ENCODE peak calls at places on chromosomes 6 and 20, in four cellular contexts. X is colonic mucosa; U is CD8-positive, alpha-beta T cell; P is fibroblast of pulmonary artery. M is an unnamed sample.

GRCh38 chr6:52306972-52307849 is 22.7 kb upstream of the MCM3 start:
- DNase-seq in X (no peak), U (no peak), P (no peak), M (no peak)

GRCh38 chr6:148999921-149000589 is 253.2 kb downstream of the UST start:
- DNase-seq in X (peak; percentile 32), U (no peak), P (peak; percentile 88), M (peak; percentile 25)

GRCh38 chr20:36472656-36473071 is 68.7 kb upstream of the MYL9 start:
- DNase-seq in X (peak; percentile 88), U (no peak), P (no peak), M (no peak)

GRCh38 chr20:25076201-25076600 is 5.7 kb downstream of the VSX1 start:
- DNase-seq in X (no peak), U (no peak), P (no peak), M (no peak)

GRCh38 chr20:58086763-58087566 is 141.5 kb downstream of the ANKRD60 start:
- DNase-seq in X (peak; percentile 52), U (no peak), P (peak; percentile 60), M (no peak)

GRCh38 chr6:33014841-33015634 is 5.6 kb upstream of the HLA-DOA start:
- DNase-seq in X (peak; percentile 68), U (no peak), P (peak; percentile 92), M (peak; percentile 68)

GRCh38 chr20:24994470-24995368 is 2.2 kb upstream of the APMAP start:
- DNase-seq in X (peak; percentile 88), U (peak; percentile 78), P (peak; percentile 83), M (peak; percentile 47)

GRCh38 chr20:48824830-48825550 is 2.8 kb downstream of the PREX1 start:
- DNase-seq in X (no peak), U (no peak), P (no peak), M (no peak)

GRCh38 chr20:57071283-57071701 is 195.1 kb downstream of the BMP7 start:
- DNase-seq in X (no peak), U (no peak), P (no peak), M (no peak)

GRCh38 chr20:40156600-40157307 is 532.3 kb downstream of the MAFB start:
- DNase-seq in X (no peak), U (no peak), P (no peak), M (no peak)

GRCh38 chr6:13807691-13808090 is 6.7 kb downstream of the MCUR1 start:
- DNase-seq in X (no peak), U (no peak), P (peak; percentile 22), M (no peak)

GRCh38 chr20:35757098-35757705 is 14.6 kb upstream of the PHF20 start:
- DNase-seq in X (no peak), U (no peak), P (no peak), M (no peak)

GRCh38 chr6:38836585-38836984 is 121.5 kb downstream of the DNAH8 start:
- DNase-seq in X (no peak), U (no peak), P (no peak), M (no peak)

GRCh38 chr6:16238658-16239089 is 287 bp downstream of the GMPR start:
- DNase-seq in X (no peak), U (no peak), P (no peak), M (no peak)

GRCh38 chr6:1619106-1619665 is 9.5 kb downstream of the FOXC1 start:
- DNase-seq in X (no peak), U (no peak), P (no peak), M (no peak)

GRCh38 chr6:84411060-84411629 is 183.7 kb upstream of the CEP162 start:
- DNase-seq in X (no peak), U (no peak), P (peak; percentile 83), M (no peak)

GRCh38 chr6:137070303-137070702 is 25.5 kb upstream of the IL20RA start:
- DNase-seq in X (no peak), U (no peak), P (no peak), M (no peak)

GRCh38 chr6:105894556-105894955 is 191.6 kb upstream of the PRDM1 start:
- DNase-seq in X (no peak), U (no peak), P (no peak), M (no peak)

GRCh38 chr6:6320901-6321300 is 439 bp upstream of the F13A1 start:
- DNase-seq in X (no peak), U (no peak), P (no peak), M (no peak)

GRCh38 chr20:58579069-58579818 is 64.0 kb upstream of the APCDD1L start:
- DNase-seq in X (no peak), U (no peak), P (no peak), M (no peak)

DNA sequence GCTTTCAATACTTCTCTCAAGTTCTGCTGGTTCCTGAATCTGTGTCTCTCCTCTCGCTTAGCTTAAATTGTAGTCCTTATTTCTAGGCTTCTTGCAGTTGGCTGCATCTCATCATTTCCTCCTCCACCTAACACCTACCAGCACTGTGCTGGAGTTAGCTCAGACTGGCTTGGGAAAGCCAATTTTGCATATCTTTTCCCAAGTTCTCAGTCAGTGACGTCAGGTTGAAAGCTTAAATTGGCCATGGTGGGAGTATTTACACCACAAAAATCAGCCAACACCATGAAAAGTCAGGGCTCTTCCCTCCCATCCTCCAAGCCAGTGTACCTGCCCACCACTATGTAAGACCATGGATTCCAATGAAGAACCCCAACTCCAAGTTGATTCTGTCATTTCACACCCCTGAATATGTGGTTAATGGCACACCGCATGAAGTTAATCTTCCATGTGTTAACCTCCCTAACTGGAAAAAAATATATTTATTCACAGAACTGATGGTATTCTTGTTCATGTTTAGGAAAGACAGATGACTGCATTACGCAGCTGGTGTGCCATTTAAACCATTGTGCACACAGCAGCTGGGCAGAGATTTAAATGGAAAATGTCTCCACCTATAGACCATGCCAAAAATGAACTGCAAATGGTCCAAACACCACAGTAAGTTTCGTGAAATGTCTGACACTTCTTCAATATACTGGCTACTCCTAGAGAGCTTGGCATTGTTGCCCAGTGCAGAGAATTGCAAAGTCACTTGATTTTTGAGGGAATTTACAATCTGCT is 274.1 kb upstream of the MAP3K7 start:
- DNase-seq in X (no peak), U (no peak), P (peak; percentile 1), M (no peak)
- TF ChIP-seq CTCF in X (no peak), U (no peak), P (no peak), M (no peak)

GRCh38 chr6:40417031-40417430 is 170.1 kb downstream of the LRFN2 start:
- DNase-seq in X (no peak), U (no peak), P (no peak), M (no peak)

GRCh38 chr6:40425192-40425919 is 161.8 kb downstream of the LRFN2 start:
- DNase-seq in X (no peak), U (no peak), P (no peak), M (no peak)

GRCh38 chr6:40414617-40415016 is 172.5 kb downstream of the LRFN2 start:
- DNase-seq in X (no peak), U (no peak), P (no peak), M (no peak)

GRCh38 chr6:40419377-40419776 is 167.8 kb downstream of the LRFN2 start:
- DNase-seq in X (no peak), U (no peak), P (peak; percentile 3), M (no peak)

DNA sequence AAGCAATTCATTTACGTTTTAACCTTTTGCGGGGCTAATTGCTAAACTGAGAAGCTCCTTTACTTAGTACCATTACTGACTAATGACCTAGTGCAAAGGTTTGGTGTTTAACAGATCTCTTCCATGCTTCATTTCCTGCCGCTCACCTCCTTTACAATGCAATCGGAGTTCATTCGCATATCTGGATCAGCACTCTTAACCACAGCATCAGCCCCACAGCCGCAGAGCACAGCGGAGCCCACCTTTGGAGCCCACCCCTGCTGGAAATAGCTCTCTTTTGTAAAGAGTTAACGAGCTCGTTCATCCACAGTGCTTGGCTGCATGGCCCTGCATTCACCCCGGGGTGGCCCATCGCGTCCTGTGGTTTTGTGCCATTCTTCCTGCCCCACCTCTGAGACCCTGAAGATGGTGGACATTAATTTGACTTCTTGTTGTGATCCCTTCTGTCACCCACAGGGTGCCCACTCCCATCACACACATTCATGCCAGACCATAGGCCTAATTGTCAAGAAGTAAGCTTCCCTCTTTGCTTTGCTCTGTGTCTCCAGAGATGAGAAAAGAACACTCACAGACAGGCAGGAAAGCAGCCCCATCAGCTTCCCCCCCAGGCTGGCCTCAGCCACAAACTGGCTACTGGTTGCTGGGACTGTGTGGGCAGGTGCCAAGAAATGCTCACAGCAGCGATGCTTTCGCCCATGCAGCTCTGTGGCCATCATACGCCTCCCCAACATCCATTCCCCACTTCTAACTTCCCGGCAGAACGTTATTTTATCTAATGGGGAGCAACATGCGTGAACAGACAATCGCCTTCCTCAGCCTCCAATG is 167.1 kb downstream of the LRFN2 start:
- DNase-seq in X (no peak), U (no peak), P (no peak), M (no peak)
- TF ChIP-seq CTCF in X (no peak), U (no peak), P (no peak), M (no peak)

DNA sequence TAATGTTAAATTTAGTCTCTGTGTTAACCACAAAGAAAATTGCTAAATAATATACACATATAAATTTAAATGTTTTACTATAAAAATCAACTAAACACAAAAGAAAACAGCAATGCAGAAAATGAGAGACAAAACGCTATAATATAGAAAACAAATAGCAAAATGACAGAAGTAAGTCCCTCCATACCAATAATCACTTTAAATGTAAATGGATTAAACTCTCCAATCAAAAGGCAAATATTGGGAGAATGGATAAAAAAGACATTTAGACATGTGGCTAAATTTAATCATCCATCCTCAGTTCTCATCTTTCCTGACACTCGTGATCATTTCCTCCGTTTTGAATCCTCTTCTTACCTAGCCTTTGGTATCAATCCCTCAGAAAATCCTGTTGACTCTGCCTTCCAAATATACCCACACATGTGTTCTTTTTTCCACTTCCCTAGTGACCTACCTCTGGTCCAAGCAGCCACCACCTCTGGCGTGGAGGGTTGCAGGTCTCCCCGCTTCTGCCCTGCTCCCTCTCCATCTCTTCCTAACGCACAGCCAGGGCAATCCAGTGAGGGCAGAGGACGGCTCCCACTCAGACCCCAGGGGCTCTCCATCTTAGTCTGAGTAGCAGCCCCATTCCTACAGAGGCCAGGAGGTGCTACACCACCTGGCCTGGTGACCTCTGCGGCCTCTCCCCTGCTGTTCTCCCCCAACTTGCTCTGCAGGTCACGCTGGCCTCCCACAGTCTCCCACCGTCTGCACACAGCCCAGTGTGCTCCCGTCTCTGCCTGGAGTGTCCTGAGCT is 149.2 kb downstream of the RNASET2 start:
- DNase-seq in X (no peak), U (no peak), P (no peak), M (no peak)
- TF ChIP-seq CTCF in X (no peak), U (no peak), P (no peak), M (no peak)

GRCh38 chr20:32059189-32059588 is 7.1 kb downstream of the HCK start:
- DNase-seq in X (no peak), U (no peak), P (no peak), M (no peak)
- TF ChIP-seq CTCF in X (no peak), U (no peak), P (no peak), M (no peak)

DNA sequence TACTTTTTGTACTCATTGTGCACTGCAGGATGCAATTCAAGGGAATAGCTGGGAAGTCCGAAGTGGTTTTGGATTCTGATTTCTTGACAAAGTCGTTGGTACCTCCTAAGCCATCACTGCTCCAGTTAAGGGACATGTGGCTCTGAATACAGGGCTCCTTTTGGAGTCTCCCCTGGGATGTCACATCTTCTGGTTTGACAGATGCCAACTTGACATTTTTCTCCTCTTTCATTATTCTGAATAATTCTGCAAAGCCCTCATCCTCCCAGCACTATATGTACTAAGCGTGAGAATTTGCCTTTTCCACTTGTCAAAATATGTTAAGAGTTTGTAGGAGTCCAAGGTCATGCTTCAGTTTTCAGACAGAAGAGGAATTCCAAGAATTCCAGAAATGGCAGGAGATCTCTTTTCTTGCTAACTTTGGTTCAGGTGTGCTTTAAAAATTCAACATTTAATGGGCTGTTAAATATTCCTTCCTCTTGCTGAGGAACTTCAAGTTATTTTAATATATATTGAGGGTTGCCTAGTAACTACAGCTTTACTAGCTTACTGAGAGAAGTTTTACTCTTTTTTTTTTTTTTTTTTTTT is 38.7 kb downstream of the DOK5 start:
- DNase-seq in X (no peak), U (no peak), P (no peak), M (no peak)
- TF ChIP-seq CTCF in X (no peak), U (no peak), P (no peak), M (no peak)

M was measured in AG09319.